ENCODE peak calls at places on chromosomes 7 and 10, in nine cellular contexts. M is IMR-90, A is tibial artery, F is stomach, D is PC-9, C is thoracic aorta, T is heart right ventricle, N is PC-3, V is right lobe of liver. Y is an unnamed sample.

GRCh38 chr7:151281686-151282085 is 33.2 kb upstream of the SMARCD3 start:
- DNase-seq in M (no peak), A (no peak), F (no peak), D (no peak), C (no peak), T (no peak), N (no peak), V (no peak), Y (no peak)

GRCh38 chr10:79137826-79138225 is 69.1 kb downstream of the ZMIZ1 start:
- DNase-seq in M (peak; percentile 62), A (no peak), F (no peak), D (no peak), C (no peak), T (peak; percentile 56), N (no peak), V (no peak), Y (no peak)

GRCh38 chr7:25360471-25360870 is 132.2 kb upstream of the NPVF start:
- DNase-seq in M (no peak), A (no peak), F (no peak), D (no peak), C (no peak), T (no peak), N (no peak), V (no peak), Y (no peak)

GRCh38 chr7:6170571-6171531 is 101.6 kb downstream of the CYTH3 start:
- DNase-seq in M (no peak), A (no peak), F (no peak), D (no peak), C (no peak), T (peak; percentile 30), N (no peak), V (no peak), Y (no peak)

GRCh38 chr10:35838080-35838479 is 196.0 kb upstream of the FZD8 start:
- DNase-seq in M (no peak), A (no peak), F (no peak), D (no peak), C (no peak), T (no peak), N (no peak), V (no peak), Y (no peak)

GRCh38 chr7:17405786-17406185 is 107.3 kb downstream of the AHR start:
- DNase-seq in M (peak; percentile 96), A (no peak), F (no peak), D (peak; percentile 25), C (no peak), T (no peak), N (peak; percentile 85), V (no peak), Y (no peak)

GRCh38 chr7:149224352-149224751 is 15.1 kb upstream of the ZNF212 start:
- DNase-seq in M (no peak), A (no peak), F (no peak), D (no peak), C (no peak), T (no peak), N (no peak), V (no peak), Y (no peak)

GRCh38 chr10:58070964-58071363 is 196.7 kb downstream of the IPMK start:
- DNase-seq in M (no peak), A (no peak), F (no peak), D (no peak), C (no peak), T (no peak), N (no peak), V (no peak), Y (no peak)

GRCh38 chr10:70651661-70652060 is 20.6 kb upstream of the ADAMTS14 start:
- DNase-seq in M (no peak), A (no peak), F (no peak), D (no peak), C (no peak), T (no peak), N (peak; percentile 46), V (peak; percentile 2), Y (no peak)

DNA sequence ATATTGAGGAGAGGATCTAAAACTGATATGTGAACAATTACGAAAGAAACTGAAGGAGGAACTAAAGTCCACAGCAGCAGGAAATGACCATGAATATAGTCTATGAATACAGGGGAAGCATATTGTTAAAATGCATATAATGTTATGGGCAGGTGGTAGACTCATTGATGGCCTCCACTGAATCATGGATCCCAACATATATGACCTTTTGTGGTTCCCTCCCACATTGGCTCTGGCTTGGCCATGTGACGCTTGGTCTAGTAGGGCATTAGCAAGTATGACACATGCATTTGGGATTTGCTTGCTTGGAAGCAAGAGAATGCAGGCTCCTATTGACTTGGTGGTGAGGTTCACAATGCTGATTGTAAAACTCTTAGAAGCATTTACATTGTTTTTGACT is 55.2 kb upstream of the RAB18 start:
- DNase-seq in M (peak; percentile 68), A (no peak), F (no peak), D (no peak), C (no peak), T (no peak), N (peak; percentile 60), V (no peak), Y (no peak)
- TF ChIP-seq CTCF in M (no peak), A (no peak), F (no peak), D (no peak), C (no peak), T (no peak), N (no peak), V (no peak), Y (no peak)

DNA sequence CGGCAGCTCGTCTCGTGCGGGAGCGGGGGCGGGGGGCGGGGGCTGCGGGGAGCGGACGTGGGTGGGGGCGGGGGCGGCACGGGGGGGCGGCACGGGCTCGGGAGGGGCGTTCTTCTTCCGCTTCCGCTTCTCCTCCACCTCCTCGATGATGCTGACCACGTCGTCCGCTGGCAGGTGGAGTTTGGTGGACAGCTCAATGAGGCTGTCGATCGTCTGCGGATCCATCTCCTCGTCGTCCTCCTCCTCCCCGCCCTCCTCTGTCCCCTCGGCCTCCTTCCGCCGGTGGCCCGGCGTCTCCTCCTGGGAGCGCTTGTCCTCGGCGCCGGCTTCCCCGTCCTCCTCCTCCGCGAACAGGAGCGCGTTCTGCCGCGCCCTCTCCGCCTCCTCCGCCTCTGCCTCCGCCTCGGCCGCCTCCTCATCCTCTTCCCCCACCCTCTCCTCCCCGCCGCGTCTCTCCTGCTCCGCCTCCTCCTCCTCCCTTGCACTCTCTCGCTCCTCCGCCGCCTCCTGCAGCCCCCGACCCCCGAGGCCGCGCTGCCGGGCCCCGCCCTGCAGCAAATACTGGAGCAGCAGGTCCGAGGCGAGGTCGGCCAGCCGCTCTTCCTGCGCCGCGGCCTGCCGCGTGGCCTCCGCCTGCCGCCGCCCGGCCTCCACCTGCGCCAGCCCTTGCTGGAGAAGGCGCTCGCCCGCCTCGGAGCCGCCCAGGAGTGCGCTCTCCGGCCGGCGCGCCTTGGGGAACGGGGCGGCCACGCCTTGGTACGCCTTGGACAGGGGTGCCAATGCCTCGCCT is 1.9 kb downstream of the VGF start:
- DNase-seq in M (no peak), A (no peak), F (no peak), D (peak; percentile 75), C (no peak), T (no peak), N (peak; percentile 47), V (no peak), Y (no peak)
- H3K4me1 ChIP-seq in M (peaks cover 15% of the 10 kb centered on the region), A (no peaks in the 10 kb centered on the region), F (peaks cover 39% of the 10 kb centered on the region), D (peaks cover 55% of the 10 kb centered on the region), C (peaks cover 26% of the 10 kb centered on the region), T (peaks cover 39% of the 10 kb centered on the region), N (peaks cover 58% of the 10 kb centered on the region), V (no peaks in the 10 kb centered on the region), Y (peaks cover 16% of the 10 kb centered on the region)

DNA sequence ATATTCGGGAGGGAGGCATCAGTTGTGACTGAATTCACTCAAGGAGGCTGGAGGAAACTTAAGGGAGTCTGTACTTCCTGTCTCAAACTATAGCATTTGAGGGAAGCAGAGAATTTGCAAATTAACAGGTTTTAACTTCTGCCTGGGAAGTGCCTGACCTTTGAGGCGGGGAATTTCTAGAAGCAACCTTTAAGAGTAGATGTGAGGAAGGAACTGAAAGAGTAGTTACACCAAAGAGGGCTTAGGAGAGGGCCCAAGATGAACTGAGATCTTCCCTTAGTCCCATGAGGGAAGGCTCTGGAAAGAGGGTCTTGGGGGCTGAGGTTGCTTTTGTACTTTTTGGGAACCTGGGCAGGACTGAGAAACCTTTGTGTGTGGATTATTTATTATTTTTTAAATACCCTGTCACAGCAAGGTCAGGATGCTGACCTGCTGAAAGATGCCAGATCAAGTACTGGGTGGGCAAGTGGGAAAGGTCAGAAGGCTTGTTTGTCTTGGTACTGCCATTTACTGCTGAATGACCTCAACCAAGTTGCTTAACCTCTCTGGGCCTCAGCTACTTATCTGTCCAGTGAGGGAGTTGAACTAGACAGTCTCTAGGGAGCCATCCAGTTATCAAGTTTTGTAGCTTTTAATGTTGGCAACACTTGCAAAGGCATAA is 2.4 kb downstream of the GPR158 start:
- DNase-seq in M (no peak), A (no peak), F (no peak), D (no peak), C (no peak), T (no peak), N (no peak), V (no peak), Y (no peak)
- H3K36me3 ChIP-seq in M (no peaks in the 10 kb centered on the region), A (no peaks in the 10 kb centered on the region), F (no peaks in the 10 kb centered on the region), D (no peaks in the 10 kb centered on the region), C (no peaks in the 10 kb centered on the region), T (no peaks in the 10 kb centered on the region), N (no peaks in the 10 kb centered on the region), V (no peaks in the 10 kb centered on the region), Y (no peaks in the 10 kb centered on the region)

GRCh38 chr7:621572-622285 is 102.1 kb upstream of the PDGFA start:
- DNase-seq in M (no peak), A (no peak), F (peak; percentile 79), D (peak; percentile 69), C (no peak), T (no peak), N (peak; percentile 56), V (no peak), Y (no peak)
- TF ChIP-seq CTCF in M (no peak), A (no peak), F (no peak), D (no peak), C (no peak), T (no peak), N (no peak), V (no peak), Y (no peak)

GRCh38 chr7:115008465-115009114 is 86.7 kb downstream of the MDFIC start:
- DNase-seq in M (peak; percentile 79), A (peak; percentile 89), F (no peak), D (no peak), C (no peak), T (peak; percentile 71), N (no peak), V (no peak), Y (no peak)

GRCh38 chr7:115009736-115010435 is 88.0 kb downstream of the MDFIC start:
- DNase-seq in M (peak; percentile 38), A (peak; percentile 76), F (no peak), D (no peak), C (no peak), T (no peak), N (no peak), V (no peak), Y (no peak)

GRCh38 chr7:115007751-115008150 is 85.9 kb downstream of the MDFIC start:
- DNase-seq in M (no peak), A (no peak), F (no peak), D (no peak), C (no peak), T (no peak), N (no peak), V (no peak), Y (no peak)

GRCh38 chr7:115010436-115010810 is 88.5 kb downstream of the MDFIC start:
- DNase-seq in M (no peak), A (no peak), F (no peak), D (no peak), C (no peak), T (no peak), N (no peak), V (no peak), Y (no peak)

GRCh38 chr7:115009139-115009538 is 87.2 kb downstream of the MDFIC start:
- DNase-seq in M (peak; percentile 15), A (no peak), F (no peak), D (no peak), C (no peak), T (no peak), N (peak; percentile 23), V (no peak), Y (no peak)
- H3K4me1 ChIP-seq in M (peaks cover 8% of the 10 kb centered on the region), A (no peaks in the 10 kb centered on the region), F (peaks cover 6% of the 10 kb centered on the region), D (peaks cover 4% of the 10 kb centered on the region), C (peaks cover 20% of the 10 kb centered on the region), T (peaks cover 35% of the 10 kb centered on the region), N (peaks cover 22% of the 10 kb centered on the region), V (no peaks in the 10 kb centered on the region), Y (no peaks in the 10 kb centered on the region)